ENCODE peak calls at places on chromosomes 4 and X, in eight cellular contexts. K is astrocyte of the spinal cord; M is epithelial cell of esophagus; L is hepatocyte; W is AG09309; E is effector memory CD4-positive, alpha-beta T cell; B is AG04450; O is lower lobe of right lung. Y is an unnamed sample.

GRCh38 chr4:64248151-64248550 is 161.1 kb downstream of the TECRL start:
- DNase-seq in E (no peak), W (no peak), K (no peak), L (no peak), B (no peak), O (no peak), M (no peak), Y (no peak)

GRCh38 chrX:113058634-113059033 is 218.0 kb upstream of the AMOT start:
- DNase-seq in E (no peak), W (no peak), B (no peak), K (peak), O (no peak), L (no peak), M (no peak), Y (no peak)

GRCh38 chr4:53307819-53308773 is 57.8 kb downstream of the SCFD2 start:
- DNase-seq in M (no peak), E (no peak), W (no peak), O (no peak), B (no peak), K (no peak), L (no peak), Y (no peak)

GRCh38 chrX:43962636-43963035 is 10.6 kb downstream of the NDP start:
- DNase-seq in K (no peak), B (no peak), L (no peak), W (no peak), E (no peak), O (no peak), M (no peak), Y (no peak)

GRCh38 chrX:2498781-2499302 is 1.9 kb downstream of the DHRSX start:
- DNase-seq in B (no peak), K (peak), E (no peak), L (peak), M (peak), W (no peak), O (no peak), Y (no peak)

GRCh38 chr4:86096373-86096772 is 263.5 kb downstream of the MAPK10 start:
- DNase-seq in M (no peak), L (no peak), B (no peak), E (no peak), K (no peak), O (no peak), W (no peak), Y (no peak)

GRCh38 chr4:7462509-7462971 is 27.8 kb upstream of the PSAPL1 start:
- DNase-seq in L (peak), E (no peak), B (no peak), M (no peak), K (no peak), W (no peak), O (no peak), Y (no peak)

GRCh38 chr4:173522160-173522873 is 7.7 kb downstream of the HAND2 start:
- DNase-seq in B (peak), L (peak), K (peak), W (peak), M (peak), E (no peak), O (no peak), Y (peak)

GRCh38 chr4:57043304-57044251 is 64.9 kb downstream of the POLR2B start:
- DNase-seq in L (no peak), B (no peak), K (peak), E (no peak), O (no peak), M (no peak), W (peak), Y (peak)

GRCh38 chr4:960140-960735 is 13.1 kb downstream of the DGKQ start:
- DNase-seq in B (no peak), O (no peak), K (no peak), M (no peak), E (no peak), W (no peak), L (no peak), Y (no peak)

GRCh38 chr4:44425614-44426208 is 22.9 kb downstream of the KCTD8 start:
- DNase-seq in M (peak), L (peak), E (no peak), O (no peak), B (no peak), W (no peak), K (peak), Y (no peak)

GRCh38 chrX:43703211-43703791 is 47.2 kb downstream of the MAOA start:
- DNase-seq in O (no peak), E (no peak), B (no peak), W (no peak), K (peak), L (peak), M (peak), Y (no peak)

GRCh38 chrX:311156-312129 is 7.2 kb downstream of the GTPBP6 start:
- DNase-seq in L (no peak), B (no peak), E (no peak), O (peak), M (no peak), W (no peak), K (no peak), Y (no peak)

GRCh38 chr4:23770011-23770410 is 119.8 kb downstream of the PPARGC1A start:
- DNase-seq in L (no peak), O (no peak), W (no peak), K (peak), E (no peak), M (no peak), B (no peak), Y (no peak)

GRCh38 chr4:7247946-7248345 is 55.6 kb downstream of the SORCS2 start:
- DNase-seq in E (no peak), O (no peak), L (no peak), W (no peak), B (no peak), M (no peak), K (no peak), Y (no peak)

GRCh38 chrX:133365886-133366611 is 49.2 kb downstream of the GPC4 start:
- DNase-seq in B (no peak), M (peak), W (no peak), K (no peak), E (no peak), O (no peak), L (peak), Y (peak)

GRCh38 chr4:8852118-8852704 is 19.4 kb downstream of the HMX1 start:
- DNase-seq in B (no peak), E (no peak), M (no peak), W (no peak), O (peak), L (no peak), K (no peak), Y (no peak)

GRCh38 chrX:106726485-106727437 is at the start of gene RNF128:
- DNase-seq in W (no peak), O (peak), M (peak), L (peak), E (no peak), B (no peak), K (peak), Y (no peak)

GRCh38 chrX:56733459-56734046 is 4.5 kb downstream of the NBDY start:
- DNase-seq in E (peak), W (no peak), M (peak), K (peak), L (peak), B (peak), O (no peak), Y (no peak)

GRCh38 chr4:15651682-15652081 is 3.5 kb downstream of the FBXL5 start:
- DNase-seq in O (no peak), B (no peak), M (no peak), W (no peak), K (no peak), E (no peak), L (no peak), Y (no peak)

GRCh38 chr4:30839583-30840520 is 119.7 kb downstream of the PCDH7 start:
- DNase-seq in M (peak), E (no peak), B (peak), L (peak), W (peak), O (no peak), K (peak), Y (no peak)

GRCh38 chr4:123453006-123453685 is 56.6 kb downstream of the SPRY1 start:
- DNase-seq in L (no peak), W (no peak), B (no peak), M (peak), K (peak), O (no peak), E (no peak), Y (no peak)

GRCh38 chr4:151117371-151117962 is 18.0 kb downstream of the RPS3A start:
- DNase-seq in K (peak), M (peak), W (no peak), B (peak), L (peak), E (peak), O (no peak), Y (peak)

GRCh38 chr4:99504804-99505502 is 5.9 kb upstream of the C4orf17 start:
- DNase-seq in O (no peak), K (no peak), E (no peak), W (no peak), L (no peak), M (peak), B (no peak), Y (no peak)

GRCh38 chr4:163587867-163588266 is 93.4 kb downstream of the TMA16 start:
- DNase-seq in O (no peak), M (peak), L (no peak), K (peak), W (no peak), E (no peak), B (no peak), Y (no peak)

GRCh38 chr4:110087116-110087708 is 111.2 kb downstream of the ELOVL6 start:
- DNase-seq in M (peak), B (peak), E (no peak), L (peak), W (peak), O (no peak), K (peak), Y (peak)

GRCh38 chr4:138449938-138450337 is 207.8 kb upstream of the SLC7A11 start:
- DNase-seq in M (no peak), L (peak), K (no peak), B (no peak), O (no peak), W (no peak), E (no peak), Y (no peak)

GRCh38 chr4:147485167-147485566 is 4.3 kb downstream of the EDNRA start:
- DNase-seq in L (no peak), E (no peak), B (no peak), M (no peak), K (no peak), O (no peak), W (no peak), Y (no peak)

GRCh38 chr4:153458969-153459368 is 7.2 kb upstream of the TMEM131L start:
- DNase-seq in M (no peak), W (no peak), O (no peak), L (no peak), B (no peak), E (no peak), K (no peak), Y (no peak)

DNA sequence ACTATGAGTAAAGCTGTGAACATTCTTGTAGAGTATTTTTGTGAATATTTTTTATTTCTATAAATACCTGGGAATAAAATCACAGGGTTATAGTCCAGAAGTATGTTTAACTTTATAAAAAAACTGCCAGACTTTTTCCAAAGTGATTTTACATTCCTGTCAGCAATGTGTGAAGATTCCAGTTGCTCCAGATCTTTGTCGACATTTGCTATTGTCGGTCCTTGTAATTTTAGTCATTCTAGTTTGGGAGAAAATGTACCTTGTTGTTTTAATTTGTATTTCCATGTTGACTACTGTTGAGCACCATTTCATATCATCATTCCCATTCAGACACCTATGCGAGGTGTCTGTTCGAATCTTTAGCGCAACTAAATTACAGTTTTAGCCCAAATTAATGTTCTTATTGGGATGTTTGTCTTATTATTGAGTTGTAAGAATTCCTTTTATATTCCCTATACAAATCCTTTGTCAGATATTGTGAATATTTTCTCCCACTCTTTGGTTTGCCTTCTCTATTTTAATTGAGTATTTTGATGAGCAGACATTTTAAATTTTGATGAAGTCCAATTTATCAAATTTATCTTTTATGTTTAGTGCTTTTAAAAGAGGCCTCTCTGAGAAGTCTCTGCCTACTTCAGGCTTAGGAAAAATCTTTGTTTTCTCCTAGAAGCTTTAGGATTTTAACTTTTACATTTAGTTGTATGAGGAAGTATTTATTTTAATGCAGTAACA is 2.6 kb downstream of the CEP135 start:
- DNase-seq in K (no peak), M (no peak), W (no peak), E (no peak), O (no peak), L (no peak), B (no peak), Y (no peak)
- H3K4me3 ChIP-seq in K (no peak), M (no peak), W (no peak), E (no peak), O (no peak), L (no peak), B (no peak), Y (no peak)

GRCh38 chr4:80308466-80308822 is 27.1 kb upstream of the CFAP299 start:
- DNase-seq in K (no peak), W (no peak), O (no peak), B (no peak), L (no peak), M (no peak), E (no peak), Y (no peak)
- H3K4me3 ChIP-seq in K (no peak), W (no peak), O (no peak), B (no peak), L (no peak), M (no peak), E (no peak), Y (no peak)

DNA sequence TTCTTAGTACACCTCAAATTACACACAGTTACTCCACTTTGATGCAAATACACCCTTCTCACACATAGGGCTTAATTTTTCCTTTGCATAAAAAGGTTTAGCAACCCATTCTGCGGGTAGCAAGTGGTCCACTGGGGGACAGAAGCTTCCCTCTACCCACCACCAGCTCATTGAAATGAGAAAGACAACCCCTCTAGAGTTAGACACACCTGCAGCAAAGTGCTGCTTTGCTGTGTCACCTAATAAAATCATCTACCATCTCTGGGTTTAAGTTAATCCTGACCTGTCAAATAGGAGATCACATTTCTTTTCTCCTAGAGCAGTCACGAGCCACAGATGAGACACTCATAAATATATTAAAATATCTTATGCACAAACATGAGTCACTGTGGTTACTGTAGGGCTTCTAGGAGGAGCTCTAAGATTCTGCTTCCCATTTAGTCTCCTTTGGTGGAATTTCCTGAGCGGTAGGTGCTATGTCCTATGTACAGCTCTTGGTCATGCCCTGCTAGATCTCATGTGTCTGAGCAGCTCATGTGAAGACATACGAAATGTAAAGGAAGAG is 11.9 kb downstream of the BMX start:
- DNase-seq in K (no peak), L (no peak), E (no peak), M (peak), W (no peak), B (no peak), O (no peak), Y (no peak)
- H3K4me3 ChIP-seq in K (no peak), L (no peak), E (no peak), M (no peak), W (no peak), B (no peak), O (no peak), Y (no peak)

GRCh38 chrX:134948333-134949241 is 42.2 kb upstream of the SMIM10 start:
- DNase-seq in L (peak), M (peak), K (peak), W (peak), B (peak), E (no peak), O (no peak), Y (no peak)
- H3K4me3 ChIP-seq in L (no peak), M (no peak), K (no peak), W (no peak), B (no peak), E (no peak), O (no peak), Y (no peak)

DNA sequence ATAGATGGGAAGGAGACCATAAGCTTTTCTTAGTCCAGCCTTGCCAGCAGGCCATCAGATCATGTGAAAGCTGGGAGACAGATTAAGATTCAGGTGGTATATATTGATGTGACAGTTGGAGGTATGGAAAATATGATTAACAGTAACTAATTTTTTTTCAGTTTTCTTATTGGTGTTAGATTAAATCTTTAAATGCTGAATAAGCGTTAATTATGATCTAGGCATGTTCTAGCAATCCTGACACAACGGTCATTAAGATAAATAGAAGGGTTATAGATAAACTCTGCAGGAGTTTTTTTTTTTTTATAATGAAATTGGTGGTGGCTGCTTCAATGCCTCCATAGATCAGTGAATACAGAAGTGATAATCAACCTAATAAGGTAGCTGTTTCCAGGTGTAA is 649.5 kb upstream of the TENM3 start:
- DNase-seq in W (no peak), L (no peak), O (no peak), K (no peak), E (no peak), M (no peak), B (no peak), Y (no peak)
- H3K4me3 ChIP-seq in W (no peak), L (no peak), O (no peak), K (no peak), E (no peak), M (no peak), B (no peak), Y (no peak)

DNA sequence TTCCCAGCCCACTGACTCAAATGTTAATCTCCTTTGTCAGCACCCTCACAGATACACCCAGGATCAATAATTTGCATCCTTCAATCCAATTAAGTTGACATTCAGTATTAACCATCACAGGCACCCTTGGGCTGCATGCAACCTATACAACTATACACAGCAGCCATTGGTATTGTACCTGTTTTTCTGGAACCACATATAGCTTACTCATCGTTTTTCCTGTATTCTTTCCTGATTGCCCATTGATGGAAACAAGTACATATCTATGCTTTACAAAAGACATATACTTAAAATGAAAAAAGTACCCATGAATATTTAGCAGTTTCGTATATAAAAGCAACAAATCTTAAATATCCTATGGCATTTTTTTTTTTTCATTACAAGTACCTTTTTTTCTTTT is 3.7 kb upstream of the FOXR2 start:
- DNase-seq in M (no peak), O (no peak), B (no peak), E (no peak), L (no peak), K (no peak), W (no peak), Y (no peak)
- H3K4me3 ChIP-seq in M (no peak), O (no peak), B (no peak), E (no peak), L (no peak), K (no peak), W (no peak), Y (no peak)

GRCh38 chr4:61200195-61200990 is at the start of gene ADGRL3:
- DNase-seq in M (peak), B (no peak), L (peak), E (no peak), O (peak), K (peak), W (no peak), Y (no peak)

GRCh38 chr4:61202100-61202637 is 2.0 kb downstream of the ADGRL3 start:
- DNase-seq in L (no peak), W (no peak), M (no peak), B (no peak), E (no peak), K (peak), O (peak), Y (no peak)

GRCh38 chr4:61200991-61201526 is 933 bp downstream of the ADGRL3 start:
- DNase-seq in E (no peak), M (peak), O (no peak), W (no peak), B (no peak), K (peak), L (peak), Y (no peak)

GRCh38 chr4:61201562-61202099 is 1.5 kb downstream of the ADGRL3 start:
- DNase-seq in W (no peak), B (no peak), M (peak), E (no peak), L (peak), K (no peak), O (peak), Y (no peak)

DNA sequence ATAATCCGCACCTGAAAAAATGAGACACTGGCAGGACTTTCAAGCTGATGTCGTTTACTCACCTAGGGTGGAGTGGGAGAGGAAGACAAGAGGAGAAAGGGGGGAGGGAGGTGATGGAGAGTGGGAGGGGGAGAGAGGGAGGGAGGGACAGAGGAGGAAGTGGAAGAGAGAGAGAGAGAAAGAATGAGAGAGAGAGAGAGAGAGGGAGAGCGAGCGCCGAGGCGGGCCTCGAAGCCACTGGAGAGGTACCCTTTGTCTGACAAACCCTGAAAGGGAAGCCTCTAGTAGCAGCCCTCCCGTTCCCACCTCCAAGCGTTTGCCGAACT is 294 bp upstream of the ADGRL3 start:
- DNase-seq in L (no peak), O (no peak), E (no peak), B (no peak), M (peak), K (no peak), W (no peak), Y (no peak)
- H3K4me3 ChIP-seq in L (peak), O (peak), E (no peak), B (peak), M (peak), K (peak), W (no peak), Y (peak)

DNA sequence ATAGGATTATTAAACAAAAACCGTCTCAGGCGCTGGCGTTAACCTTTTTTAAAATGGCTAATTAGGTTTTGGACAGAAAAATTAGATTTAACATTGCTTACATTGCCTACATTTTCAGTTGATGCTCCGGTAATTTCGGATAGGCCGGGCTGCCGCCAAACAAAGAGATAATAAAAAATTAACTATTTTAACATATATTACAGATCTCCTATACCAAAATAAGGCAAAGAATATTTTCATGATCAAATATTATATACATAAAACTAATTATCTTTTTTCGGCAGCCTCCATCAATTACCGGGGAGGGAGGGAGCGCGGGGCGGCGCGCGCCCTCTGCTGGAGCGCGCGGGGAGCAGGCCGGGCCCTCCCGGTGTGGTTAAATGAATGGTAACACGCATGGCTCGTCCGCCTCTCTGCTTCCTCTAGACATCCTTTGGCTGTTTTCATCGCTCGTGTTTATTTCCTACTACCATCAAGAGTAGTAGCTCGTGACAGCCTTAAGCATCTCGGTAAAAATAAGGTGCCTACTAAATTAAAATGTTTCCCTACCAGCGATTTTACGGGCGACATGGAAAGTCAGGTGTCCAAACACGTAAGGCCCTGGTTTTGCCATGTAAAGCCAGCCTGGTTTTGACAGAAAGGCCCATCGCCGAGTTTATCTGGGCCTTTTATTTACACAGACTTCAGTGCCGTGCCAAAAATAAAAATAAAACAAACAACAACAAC is 52.4 kb upstream of the TMEM33 start:
- DNase-seq in L (peak), W (no peak), B (no peak), K (peak), M (peak), E (peak), O (peak), Y (no peak)
- H3K4me3 ChIP-seq in L (no peak), W (no peak), B (no peak), K (no peak), M (no peak), E (peak), O (peak), Y (no peak)